ENCODE peak calls at places on chromosomes 13 and 19, in nine cellular contexts. Z is endodermal cell, X is psoas muscle, J is stomach, B is IMR-90, K is HFF-Myc, Q is left lung, I is fibroblast of mammary gland, E is spleen. F is an unnamed sample.

GRCh38 chr13:22801402-22802003 is 379.3 kb upstream of the SGCG start:
- DNase-seq in Z (no peak), X (no peak), J (no peak), B (peak), K (no peak), Q (no peak), I (peak), E (no peak), F (no peak)

GRCh38 chr13:52760078-52760477 is 20.5 kb upstream of the CNMD start:
- DNase-seq in Z (no peak), X (no peak), J (no peak), B (no peak), K (no peak), Q (no peak), I (no peak), E (no peak), F (no peak)

GRCh38 chr13:100987993-100988392 is 313.4 kb upstream of the TMTC4 start:
- DNase-seq in Z (peak), X (no peak), J (no peak), B (peak), K (no peak), Q (no peak), I (peak), E (no peak), F (no peak)

GRCh38 chr13:37476874-37477273 is 121.7 kb downstream of the POSTN start:
- DNase-seq in Z (peak), X (no peak), J (no peak), B (peak), K (no peak), Q (no peak), I (peak), E (no peak), F (no peak)

GRCh38 chr13:64917566-64917965 is 2312.6 kb downstream of the PCDH9 start:
- DNase-seq in Z (no peak), X (no peak), J (no peak), B (no peak), K (no peak), Q (no peak), I (no peak), E (no peak), F (no peak)

GRCh38 chr13:97179501-97179900 is 42.6 kb upstream of the MBNL2 start:
- DNase-seq in Z (no peak), X (no peak), J (no peak), B (no peak), K (no peak), Q (no peak), I (no peak), E (no peak), F (no peak)

GRCh38 chr19:6754653-6755463 is 12.4 kb downstream of the SH2D3A start:
- DNase-seq in Z (no peak), X (no peak), J (no peak), B (no peak), K (no peak), Q (no peak), I (no peak), E (no peak), F (no peak)

GRCh38 chr19:2613507-2614295 is 88.8 kb downstream of the GNG7 start:
- DNase-seq in Z (peak), X (no peak), J (peak), B (peak), K (no peak), Q (peak), I (peak), E (peak), F (no peak)

GRCh38 chr19:16588089-16588823 is 16.0 kb upstream of the SLC35E1 start:
- DNase-seq in Z (no peak), X (no peak), J (no peak), B (peak), K (no peak), Q (no peak), I (peak), E (peak), F (peak)

GRCh38 chr13:106859505-106859904 is 291.6 kb upstream of the ARGLU1 start:
- DNase-seq in Z (peak), X (no peak), J (no peak), B (no peak), K (no peak), Q (no peak), I (no peak), E (no peak), F (no peak)

GRCh38 chr13:20489185-20489820 is 36.4 kb downstream of the CRYL1 start:
- DNase-seq in Z (peak), X (no peak), J (peak), B (peak), K (no peak), Q (no peak), I (peak), E (no peak), F (peak)

GRCh38 chr19:31140717-31141116 is 208.5 kb downstream of the TSHZ3 start:
- DNase-seq in Z (no peak), X (no peak), J (no peak), B (peak), K (no peak), Q (no peak), I (peak), E (no peak), F (no peak)

GRCh38 chr19:2014731-2015610 is 543 bp downstream of the BTBD2 start:
- DNase-seq in Z (peak), X (no peak), J (no peak), B (no peak), K (no peak), Q (no peak), I (no peak), E (peak), F (no peak)

GRCh38 chr13:112066624-112067004 is 335 bp upstream of the SOX1 start:
- DNase-seq in Z (peak), X (peak), J (no peak), B (no peak), K (no peak), Q (no peak), I (no peak), E (peak), F (no peak)

GRCh38 chr13:45206340-45206739 is 5.5 kb upstream of the KCTD4 start:
- DNase-seq in Z (no peak), X (no peak), J (no peak), B (peak), K (peak), Q (no peak), I (peak), E (no peak), F (peak)

GRCh38 chr19:54179921-54180452 is 7.0 kb upstream of the TMC4 start:
- DNase-seq in Z (peak), X (no peak), J (peak), B (peak), K (no peak), Q (no peak), I (peak), E (peak), F (no peak)

GRCh38 chr13:20412761-20413355 is 112.8 kb downstream of the CRYL1 start:
- DNase-seq in Z (peak), X (no peak), J (no peak), B (peak), K (no peak), Q (no peak), I (no peak), E (no peak), F (no peak)

GRCh38 chr13:46172531-46172991 is 9.4 kb downstream of the LCP1 start:
- DNase-seq in Z (no peak), X (no peak), J (no peak), B (no peak), K (no peak), Q (no peak), I (no peak), E (peak), F (peak)

GRCh38 chr19:2834294-2834871 is 6.9 kb upstream of the ZNF555 start:
- DNase-seq in Z (no peak), X (no peak), J (no peak), B (no peak), K (no peak), Q (no peak), I (no peak), E (no peak), F (no peak)

GRCh38 chr13:48189122-48189521 is 43.9 kb upstream of the ITM2B start:
- DNase-seq in Z (no peak), X (no peak), J (no peak), B (no peak), K (no peak), Q (no peak), I (no peak), E (no peak), F (no peak)

GRCh38 chr19:14400913-14401312 is 18.2 kb downstream of the DDX39A start:
- DNase-seq in Z (no peak), X (no peak), J (no peak), B (no peak), K (no peak), Q (no peak), I (peak), E (no peak), F (no peak)

GRCh38 chr19:42292963-42293362 is 9.0 kb upstream of the PRR19 start:
- DNase-seq in Z (no peak), X (peak), J (no peak), B (no peak), K (no peak), Q (no peak), I (no peak), E (no peak), F (no peak)
- H3K4me3 ChIP-seq in Z (no peak), X (no peak), J (no peak), B (no peak), K (no peak), Q (no peak), I (no peak), E (no peak), F (no peak)

GRCh38 chr13:96141032-96141431 is 51.1 kb downstream of the HS6ST3 start:
- DNase-seq in Z (no peak), X (no peak), J (no peak), B (peak), K (no peak), Q (no peak), I (peak), E (no peak), F (no peak)
- TF ChIP-seq CTCF in Z (peak), X (no peak), J (no peak), B (peak), K (no peak), Q (no peak), I (peak), E (no peak), F (no peak)

DNA sequence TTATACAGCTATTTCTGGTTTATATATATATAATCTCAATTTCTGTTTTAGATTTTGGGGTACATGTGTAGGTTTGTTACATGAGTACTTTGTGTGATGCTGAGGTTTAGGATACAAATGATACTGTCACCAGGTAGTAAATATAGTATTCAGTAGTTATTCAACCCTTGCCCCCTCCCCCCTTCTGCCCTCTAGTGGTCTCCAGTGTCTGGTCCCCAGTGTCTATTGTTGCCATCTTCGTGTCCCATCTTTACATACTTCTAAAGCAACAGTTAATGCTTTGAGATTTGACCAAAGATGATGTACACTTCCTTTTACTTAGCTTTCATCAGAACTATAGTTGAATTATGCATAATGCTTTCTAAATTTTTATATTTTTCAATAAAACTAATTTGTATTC is 1623.4 kb upstream of the PRR20A start:
- DNase-seq in Z (peak), X (no peak), J (no peak), B (no peak), K (no peak), Q (no peak), I (no peak), E (no peak), F (no peak)
- H3K4me3 ChIP-seq in Z (no peak), X (no peak), J (no peak), B (no peak), K (no peak), Q (no peak), I (no peak), E (no peak), F (no peak)

GRCh38 chr13:39811051-39811450 is 155.6 kb downstream of the COG6 start:
- DNase-seq in Z (no peak), X (no peak), J (no peak), B (no peak), K (no peak), Q (no peak), I (no peak), E (peak), F (no peak)

GRCh38 chr13:39815345-39816111 is 160.1 kb downstream of the COG6 start:
- DNase-seq in Z (no peak), X (no peak), J (no peak), B (no peak), K (no peak), Q (no peak), I (peak), E (no peak), F (no peak)

GRCh38 chr13:39809466-39809865 is 154.0 kb downstream of the COG6 start:
- DNase-seq in Z (no peak), X (no peak), J (no peak), B (no peak), K (no peak), Q (no peak), I (no peak), E (no peak), F (no peak)

GRCh38 chr13:39810091-39810877 is 154.8 kb downstream of the COG6 start:
- DNase-seq in Z (peak), X (no peak), J (no peak), B (no peak), K (no peak), Q (no peak), I (peak), E (no peak), F (no peak)

DNA sequence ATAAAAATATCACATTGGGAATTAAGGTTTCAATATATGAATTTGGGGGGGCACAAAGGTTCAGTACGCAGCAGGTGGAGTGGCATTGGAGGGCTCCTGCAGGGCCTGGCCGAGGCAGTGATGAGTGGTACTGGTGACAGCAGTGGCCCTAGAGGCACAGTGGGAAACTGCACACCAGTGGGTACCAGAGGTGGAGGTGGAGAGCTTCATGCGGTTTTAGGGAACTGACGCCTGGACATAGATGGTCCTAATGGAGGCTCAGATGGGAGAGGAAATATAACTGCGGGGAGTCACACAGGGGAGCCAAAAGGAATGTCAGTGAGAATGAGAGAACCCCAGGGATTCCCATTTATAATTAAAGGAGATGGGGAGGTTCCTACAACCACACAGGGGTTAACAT is 156.2 kb downstream of the COG6 start:
- DNase-seq in Z (no peak), X (no peak), J (no peak), B (no peak), K (no peak), Q (no peak), I (no peak), E (no peak), F (no peak)
- TF ChIP-seq CTCF in Z (peak), X (no peak), J (no peak), B (no peak), K (peak), Q (no peak), I (no peak), E (no peak), F (peak)

GRCh38 chr13:109287553-109287952 is 498.8 kb downstream of the IRS2 start:
- DNase-seq in Z (no peak), X (no peak), J (no peak), B (no peak), K (no peak), Q (no peak), I (no peak), E (no peak), F (no peak)
- H3K4me3 ChIP-seq in Z (no peak), X (no peak), J (no peak), B (no peak), K (no peak), Q (no peak), I (no peak), E (no peak), F (no peak)

GRCh38 chr13:114088863-114089262 is 43.6 kb downstream of the RASA3 start:
- DNase-seq in Z (no peak), X (no peak), J (no peak), B (no peak), K (no peak), Q (no peak), I (no peak), E (no peak), F (no peak)

GRCh38 chr13:114089341-114089740 is 43.1 kb downstream of the RASA3 start:
- DNase-seq in Z (peak), X (no peak), J (no peak), B (no peak), K (no peak), Q (peak), I (no peak), E (no peak), F (no peak)

GRCh38 chr13:114087430-114087829 is 45.0 kb downstream of the RASA3 start:
- DNase-seq in Z (peak), X (no peak), J (peak), B (no peak), K (no peak), Q (no peak), I (no peak), E (no peak), F (no peak)

GRCh38 chr13:114089751-114090400 is 42.5 kb downstream of the RASA3 start:
- DNase-seq in Z (peak), X (no peak), J (no peak), B (no peak), K (no peak), Q (peak), I (no peak), E (no peak), F (no peak)

DNA sequence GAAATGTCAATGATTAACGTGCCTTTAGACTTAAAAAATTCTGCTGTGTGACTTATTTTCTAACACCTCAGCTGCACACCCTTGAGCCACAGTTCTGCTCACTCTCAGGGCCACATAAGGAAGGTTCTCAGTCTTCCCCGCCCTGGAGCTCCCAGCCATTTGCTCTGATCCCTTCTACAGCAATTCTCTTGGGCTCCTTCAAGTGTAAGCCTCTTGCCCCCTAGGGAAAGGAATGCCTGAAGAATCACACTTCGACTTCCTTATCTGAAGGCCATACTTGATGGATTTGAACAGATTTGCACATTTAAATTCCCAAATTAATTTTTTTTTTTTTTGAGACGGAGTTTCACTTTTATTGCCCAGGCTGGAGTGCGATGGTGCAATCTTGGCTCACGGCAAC is 44.2 kb downstream of the RASA3 start:
- DNase-seq in Z (peak), X (no peak), J (no peak), B (no peak), K (no peak), Q (no peak), I (no peak), E (no peak), F (no peak)
- TF ChIP-seq CTCF in Z (peak), X (no peak), J (no peak), B (no peak), K (no peak), Q (no peak), I (no peak), E (no peak), F (no peak)

GRCh38 chr13:98755729-98756128 is 3.3 kb upstream of the SLC15A1 start:
- DNase-seq in Z (no peak), X (no peak), J (no peak), B (no peak), K (no peak), Q (no peak), I (no peak), E (no peak), F (no peak)

GRCh38 chr13:98751397-98752110 is 918 bp downstream of the SLC15A1 start:
- DNase-seq in Z (peak), X (no peak), J (no peak), B (peak), K (no peak), Q (no peak), I (peak), E (no peak), F (no peak)

GRCh38 chr13:98755116-98755515 is 2.6 kb upstream of the SLC15A1 start:
- DNase-seq in Z (no peak), X (no peak), J (no peak), B (no peak), K (no peak), Q (no peak), I (no peak), E (no peak), F (no peak)

GRCh38 chr13:98752111-98752941 is at the start of gene SLC15A1:
- DNase-seq in Z (peak), X (no peak), J (no peak), B (no peak), K (no peak), Q (no peak), I (no peak), E (no peak), F (no peak)

DNA sequence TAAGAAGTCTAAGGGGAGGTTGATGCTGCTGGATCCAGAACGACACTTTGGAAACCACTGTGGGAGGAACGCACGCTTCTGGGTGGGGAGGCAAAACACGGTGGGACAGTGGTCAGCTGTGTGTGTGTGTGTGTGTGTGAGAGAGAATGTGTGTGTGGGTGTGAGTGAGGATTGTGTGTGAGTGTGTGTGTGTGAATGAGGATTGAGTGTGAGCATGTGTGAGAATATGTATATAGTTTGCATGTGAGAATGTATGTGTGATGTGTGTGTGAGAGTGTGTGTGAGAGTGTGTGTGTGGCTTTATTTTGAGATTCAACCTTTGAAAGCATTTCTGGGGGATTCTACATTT is 444 bp upstream of the SLC15A1 start:
- DNase-seq in Z (no peak), X (no peak), J (no peak), B (no peak), K (no peak), Q (no peak), I (no peak), E (no peak), F (no peak)
- H3K4me3 ChIP-seq in Z (peak), X (peak), J (peak), B (no peak), K (no peak), Q (no peak), I (no peak), E (no peak), F (no peak)

DNA sequence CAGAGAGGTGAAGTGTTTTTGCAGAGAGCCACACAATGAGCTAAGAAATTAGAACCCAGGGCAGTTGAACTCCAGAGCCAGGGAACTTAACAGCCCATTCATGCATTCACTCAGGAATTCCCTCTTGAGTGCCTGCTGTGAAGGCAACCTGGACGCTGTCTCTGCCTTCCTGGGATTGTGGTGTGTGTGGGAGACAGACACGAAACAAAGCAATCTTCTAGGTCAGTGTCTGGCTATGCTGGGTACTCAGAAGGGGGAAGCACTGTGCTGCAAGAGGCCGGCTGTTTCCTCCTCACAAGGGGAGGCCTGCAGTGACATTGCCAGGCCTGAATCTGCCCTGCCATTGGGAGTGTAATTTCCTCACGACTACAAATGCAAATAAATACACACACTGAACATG is 9.7 kb downstream of the BCKDHA start:
- DNase-seq in Z (peak), X (no peak), J (no peak), B (no peak), K (no peak), Q (no peak), I (no peak), E (no peak), F (no peak)
- TF ChIP-seq CTCF in Z (peak), X (no peak), J (no peak), B (no peak), K (no peak), Q (no peak), I (no peak), E (no peak), F (no peak)

F was measured in GM12864.